ENCODE peak calls at places on chromosomes 4 and X, in eight cellular contexts. One of them, this sample, is unnamed.

GRCh38 chr4:187903700-187904099 is 91.9 kb upstream of the ZFP42 start:
- DNase-seq in CD8-positive, alpha-beta memory T cell: no peak
- DNase-seq in stimulated activated CD4-positive, alpha-beta T cell treated with anti-CD3 and anti-CD28 coated beads, Interleukin-1b, Interleukin-23, amount 100 ng/mL, for 24 hours: no peak
- DNase-seq in ecto neural progenitor cell: no peak
- DNase-seq in stimulated activated naive CD8-positive, alpha-beta T cell treated with anti-CD3 and anti-CD28 coated beads, Interleukin-15, Interleukin-2, amounts not matched to agents 100 U/mL and 50 U/mL, for 24 hours: no peak
- DNase-seq in ascending aorta: no peak
- DNase-seq in astrocyte: peak; percentile 42
- DNase-seq in NCI-H1105 treated with DMSO at 0.1 percent for 48 hours: no peak
- DNase-seq in this sample: no peak

GRCh38 chr4:112099701-112100289 is 45.5 kb upstream of the FAM241A start:
- DNase-seq in CD8-positive, alpha-beta memory T cell: peak; percentile 18
- DNase-seq in stimulated activated CD4-positive, alpha-beta T cell treated with anti-CD3 and anti-CD28 coated beads, Interleukin-1b, Interleukin-23, amount 100 ng/mL, for 24 hours: no peak
- DNase-seq in ecto neural progenitor cell: no peak
- DNase-seq in stimulated activated naive CD8-positive, alpha-beta T cell treated with anti-CD3 and anti-CD28 coated beads, Interleukin-15, Interleukin-2, amounts not matched to agents 100 U/mL and 50 U/mL, for 24 hours: no peak
- DNase-seq in ascending aorta: no peak
- DNase-seq in astrocyte: peak; percentile 39
- DNase-seq in NCI-H1105 treated with DMSO at 0.1 percent for 48 hours: peak; percentile 46
- DNase-seq in this sample: no peak

GRCh38 chr4:134906404-134907023 is 704.9 kb upstream of the PABPC4L start:
- DNase-seq in CD8-positive, alpha-beta memory T cell: no peak
- DNase-seq in stimulated activated CD4-positive, alpha-beta T cell treated with anti-CD3 and anti-CD28 coated beads, Interleukin-1b, Interleukin-23, amount 100 ng/mL, for 24 hours: no peak
- DNase-seq in ecto neural progenitor cell: no peak
- DNase-seq in stimulated activated naive CD8-positive, alpha-beta T cell treated with anti-CD3 and anti-CD28 coated beads, Interleukin-15, Interleukin-2, amounts not matched to agents 100 U/mL and 50 U/mL, for 24 hours: no peak
- DNase-seq in ascending aorta: no peak
- DNase-seq in astrocyte: peak; percentile 2
- DNase-seq in NCI-H1105 treated with DMSO at 0.1 percent for 48 hours: peak; percentile 20
- DNase-seq in this sample: no peak

GRCh38 chr4:153618831-153619230 is 65.2 kb upstream of the TLR2 start:
- DNase-seq in CD8-positive, alpha-beta memory T cell: no peak
- DNase-seq in stimulated activated CD4-positive, alpha-beta T cell treated with anti-CD3 and anti-CD28 coated beads, Interleukin-1b, Interleukin-23, amount 100 ng/mL, for 24 hours: no peak
- DNase-seq in ecto neural progenitor cell: no peak
- DNase-seq in stimulated activated naive CD8-positive, alpha-beta T cell treated with anti-CD3 and anti-CD28 coated beads, Interleukin-15, Interleukin-2, amounts not matched to agents 100 U/mL and 50 U/mL, for 24 hours: no peak
- DNase-seq in ascending aorta: no peak
- DNase-seq in astrocyte: peak; percentile 26
- DNase-seq in NCI-H1105 treated with DMSO at 0.1 percent for 48 hours: no peak
- DNase-seq in this sample: no peak

GRCh38 chr4:186999676-187000075 is 276.0 kb upstream of the FAT1 start:
- DNase-seq in CD8-positive, alpha-beta memory T cell: no peak
- DNase-seq in stimulated activated CD4-positive, alpha-beta T cell treated with anti-CD3 and anti-CD28 coated beads, Interleukin-1b, Interleukin-23, amount 100 ng/mL, for 24 hours: no peak
- DNase-seq in ecto neural progenitor cell: no peak
- DNase-seq in stimulated activated naive CD8-positive, alpha-beta T cell treated with anti-CD3 and anti-CD28 coated beads, Interleukin-15, Interleukin-2, amounts not matched to agents 100 U/mL and 50 U/mL, for 24 hours: no peak
- DNase-seq in ascending aorta: no peak
- DNase-seq in astrocyte: no peak
- DNase-seq in NCI-H1105 treated with DMSO at 0.1 percent for 48 hours: no peak
- DNase-seq in this sample: no peak

GRCh38 chr4:61984260-61984909 is 784.3 kb downstream of the ADGRL3 start:
- DNase-seq in CD8-positive, alpha-beta memory T cell: no peak
- DNase-seq in stimulated activated CD4-positive, alpha-beta T cell treated with anti-CD3 and anti-CD28 coated beads, Interleukin-1b, Interleukin-23, amount 100 ng/mL, for 24 hours: no peak
- DNase-seq in ecto neural progenitor cell: no peak
- DNase-seq in stimulated activated naive CD8-positive, alpha-beta T cell treated with anti-CD3 and anti-CD28 coated beads, Interleukin-15, Interleukin-2, amounts not matched to agents 100 U/mL and 50 U/mL, for 24 hours: no peak
- DNase-seq in ascending aorta: no peak
- DNase-seq in astrocyte: no peak
- DNase-seq in NCI-H1105 treated with DMSO at 0.1 percent for 48 hours: no peak
- DNase-seq in this sample: no peak

GRCh38 chr4:16123356-16124084 is 39.7 kb upstream of the PROM1 start:
- DNase-seq in CD8-positive, alpha-beta memory T cell: no peak
- DNase-seq in stimulated activated CD4-positive, alpha-beta T cell treated with anti-CD3 and anti-CD28 coated beads, Interleukin-1b, Interleukin-23, amount 100 ng/mL, for 24 hours: no peak
- DNase-seq in ecto neural progenitor cell: no peak
- DNase-seq in stimulated activated naive CD8-positive, alpha-beta T cell treated with anti-CD3 and anti-CD28 coated beads, Interleukin-15, Interleukin-2, amounts not matched to agents 100 U/mL and 50 U/mL, for 24 hours: peak; percentile 19
- DNase-seq in ascending aorta: no peak
- DNase-seq in astrocyte: no peak
- DNase-seq in NCI-H1105 treated with DMSO at 0.1 percent for 48 hours: peak; percentile 96
- DNase-seq in this sample: peak; percentile 99

GRCh38 chr4:109998867-109999303 is 86.2 kb downstream of the EGF start:
- DNase-seq in CD8-positive, alpha-beta memory T cell: peak; percentile 42
- DNase-seq in stimulated activated CD4-positive, alpha-beta T cell treated with anti-CD3 and anti-CD28 coated beads, Interleukin-1b, Interleukin-23, amount 100 ng/mL, for 24 hours: no peak
- DNase-seq in ecto neural progenitor cell: no peak
- DNase-seq in stimulated activated naive CD8-positive, alpha-beta T cell treated with anti-CD3 and anti-CD28 coated beads, Interleukin-15, Interleukin-2, amounts not matched to agents 100 U/mL and 50 U/mL, for 24 hours: no peak
- DNase-seq in ascending aorta: no peak
- DNase-seq in astrocyte: peak; percentile 33
- DNase-seq in NCI-H1105 treated with DMSO at 0.1 percent for 48 hours: peak; percentile 33
- DNase-seq in this sample: peak; percentile 85

GRCh38 chr4:119785963-119786362 is 157.4 kb upstream of the PDE5A start:
- DNase-seq in CD8-positive, alpha-beta memory T cell: no peak
- DNase-seq in stimulated activated CD4-positive, alpha-beta T cell treated with anti-CD3 and anti-CD28 coated beads, Interleukin-1b, Interleukin-23, amount 100 ng/mL, for 24 hours: no peak
- DNase-seq in ecto neural progenitor cell: no peak
- DNase-seq in stimulated activated naive CD8-positive, alpha-beta T cell treated with anti-CD3 and anti-CD28 coated beads, Interleukin-15, Interleukin-2, amounts not matched to agents 100 U/mL and 50 U/mL, for 24 hours: no peak
- DNase-seq in ascending aorta: no peak
- DNase-seq in astrocyte: peak; percentile 10
- DNase-seq in NCI-H1105 treated with DMSO at 0.1 percent for 48 hours: peak; percentile 3
- DNase-seq in this sample: no peak

GRCh38 chr4:119570401-119570800 is 58.2 kb downstream of the PDE5A start:
- DNase-seq in CD8-positive, alpha-beta memory T cell: no peak
- DNase-seq in stimulated activated CD4-positive, alpha-beta T cell treated with anti-CD3 and anti-CD28 coated beads, Interleukin-1b, Interleukin-23, amount 100 ng/mL, for 24 hours: no peak
- DNase-seq in ecto neural progenitor cell: no peak
- DNase-seq in stimulated activated naive CD8-positive, alpha-beta T cell treated with anti-CD3 and anti-CD28 coated beads, Interleukin-15, Interleukin-2, amounts not matched to agents 100 U/mL and 50 U/mL, for 24 hours: no peak
- DNase-seq in ascending aorta: no peak
- DNase-seq in astrocyte: peak; percentile 59
- DNase-seq in NCI-H1105 treated with DMSO at 0.1 percent for 48 hours: no peak
- DNase-seq in this sample: no peak

GRCh38 chr4:78601013-78601412 is 49.4 kb downstream of the ANXA3 start:
- DNase-seq in CD8-positive, alpha-beta memory T cell: no peak
- DNase-seq in stimulated activated CD4-positive, alpha-beta T cell treated with anti-CD3 and anti-CD28 coated beads, Interleukin-1b, Interleukin-23, amount 100 ng/mL, for 24 hours: no peak
- DNase-seq in ecto neural progenitor cell: no peak
- DNase-seq in stimulated activated naive CD8-positive, alpha-beta T cell treated with anti-CD3 and anti-CD28 coated beads, Interleukin-15, Interleukin-2, amounts not matched to agents 100 U/mL and 50 U/mL, for 24 hours: no peak
- DNase-seq in ascending aorta: no peak
- DNase-seq in astrocyte: peak; percentile 53
- DNase-seq in NCI-H1105 treated with DMSO at 0.1 percent for 48 hours: no peak
- DNase-seq in this sample: peak; percentile 40

GRCh38 chrX:120452131-120452530 is 17.0 kb downstream of the LAMP2 start:
- DNase-seq in CD8-positive, alpha-beta memory T cell: no peak
- DNase-seq in stimulated activated CD4-positive, alpha-beta T cell treated with anti-CD3 and anti-CD28 coated beads, Interleukin-1b, Interleukin-23, amount 100 ng/mL, for 24 hours: no peak
- DNase-seq in ecto neural progenitor cell: no peak
- DNase-seq in stimulated activated naive CD8-positive, alpha-beta T cell treated with anti-CD3 and anti-CD28 coated beads, Interleukin-15, Interleukin-2, amounts not matched to agents 100 U/mL and 50 U/mL, for 24 hours: no peak
- DNase-seq in ascending aorta: no peak
- DNase-seq in astrocyte: no peak
- DNase-seq in NCI-H1105 treated with DMSO at 0.1 percent for 48 hours: peak; percentile 22
- DNase-seq in this sample: peak; percentile 51

GRCh38 chrX:50579955-50580354 is 109.3 kb upstream of the DGKK start:
- DNase-seq in CD8-positive, alpha-beta memory T cell: peak; percentile 6
- DNase-seq in stimulated activated CD4-positive, alpha-beta T cell treated with anti-CD3 and anti-CD28 coated beads, Interleukin-1b, Interleukin-23, amount 100 ng/mL, for 24 hours: peak; percentile 4
- DNase-seq in ecto neural progenitor cell: no peak
- DNase-seq in stimulated activated naive CD8-positive, alpha-beta T cell treated with anti-CD3 and anti-CD28 coated beads, Interleukin-15, Interleukin-2, amounts not matched to agents 100 U/mL and 50 U/mL, for 24 hours: peak; percentile 5
- DNase-seq in ascending aorta: no peak
- DNase-seq in astrocyte: peak; percentile 22
- DNase-seq in NCI-H1105 treated with DMSO at 0.1 percent for 48 hours: peak; percentile 31
- DNase-seq in this sample: peak; percentile 43

GRCh38 chr4:180698550-180698949 is 1544.7 kb upstream of the TENM3 start:
- DNase-seq in CD8-positive, alpha-beta memory T cell: no peak
- DNase-seq in stimulated activated CD4-positive, alpha-beta T cell treated with anti-CD3 and anti-CD28 coated beads, Interleukin-1b, Interleukin-23, amount 100 ng/mL, for 24 hours: no peak
- DNase-seq in ecto neural progenitor cell: no peak
- DNase-seq in stimulated activated naive CD8-positive, alpha-beta T cell treated with anti-CD3 and anti-CD28 coated beads, Interleukin-15, Interleukin-2, amounts not matched to agents 100 U/mL and 50 U/mL, for 24 hours: no peak
- DNase-seq in ascending aorta: no peak
- DNase-seq in astrocyte: no peak
- DNase-seq in NCI-H1105 treated with DMSO at 0.1 percent for 48 hours: no peak
- DNase-seq in this sample: no peak

GRCh38 chrX:145687707-145688106 is 129.9 kb upstream of the SLITRK2 start:
- DNase-seq in CD8-positive, alpha-beta memory T cell: no peak
- DNase-seq in stimulated activated CD4-positive, alpha-beta T cell treated with anti-CD3 and anti-CD28 coated beads, Interleukin-1b, Interleukin-23, amount 100 ng/mL, for 24 hours: no peak
- DNase-seq in ecto neural progenitor cell: no peak
- DNase-seq in stimulated activated naive CD8-positive, alpha-beta T cell treated with anti-CD3 and anti-CD28 coated beads, Interleukin-15, Interleukin-2, amounts not matched to agents 100 U/mL and 50 U/mL, for 24 hours: no peak
- DNase-seq in ascending aorta: no peak
- DNase-seq in astrocyte: no peak
- DNase-seq in NCI-H1105 treated with DMSO at 0.1 percent for 48 hours: no peak
- DNase-seq in this sample: no peak

GRCh38 chr4:137519406-137519805 is 12.9 kb downstream of the PCDH18 start:
- DNase-seq in CD8-positive, alpha-beta memory T cell: no peak
- DNase-seq in stimulated activated CD4-positive, alpha-beta T cell treated with anti-CD3 and anti-CD28 coated beads, Interleukin-1b, Interleukin-23, amount 100 ng/mL, for 24 hours: no peak
- DNase-seq in ecto neural progenitor cell: no peak
- DNase-seq in stimulated activated naive CD8-positive, alpha-beta T cell treated with anti-CD3 and anti-CD28 coated beads, Interleukin-15, Interleukin-2, amounts not matched to agents 100 U/mL and 50 U/mL, for 24 hours: no peak
- DNase-seq in ascending aorta: no peak
- DNase-seq in astrocyte: peak; percentile 64
- DNase-seq in NCI-H1105 treated with DMSO at 0.1 percent for 48 hours: no peak
- DNase-seq in this sample: no peak

GRCh38 chrX:48083212-48083611 is 11.8 kb upstream of the ZNF630 start:
- DNase-seq in CD8-positive, alpha-beta memory T cell: peak; percentile 29
- DNase-seq in stimulated activated CD4-positive, alpha-beta T cell treated with anti-CD3 and anti-CD28 coated beads, Interleukin-1b, Interleukin-23, amount 100 ng/mL, for 24 hours: peak; percentile 12
- DNase-seq in ecto neural progenitor cell: peak; percentile 48
- DNase-seq in stimulated activated naive CD8-positive, alpha-beta T cell treated with anti-CD3 and anti-CD28 coated beads, Interleukin-15, Interleukin-2, amounts not matched to agents 100 U/mL and 50 U/mL, for 24 hours: peak; percentile 35
- DNase-seq in ascending aorta: no peak
- DNase-seq in astrocyte: peak; percentile 10
- DNase-seq in NCI-H1105 treated with DMSO at 0.1 percent for 48 hours: peak; percentile 30
- DNase-seq in this sample: no peak

GRCh38 chr4:149987330-149987751 is 90.9 kb upstream of the DCLK2 start:
- DNase-seq in CD8-positive, alpha-beta memory T cell: no peak
- DNase-seq in stimulated activated CD4-positive, alpha-beta T cell treated with anti-CD3 and anti-CD28 coated beads, Interleukin-1b, Interleukin-23, amount 100 ng/mL, for 24 hours: no peak
- DNase-seq in ecto neural progenitor cell: no peak
- DNase-seq in stimulated activated naive CD8-positive, alpha-beta T cell treated with anti-CD3 and anti-CD28 coated beads, Interleukin-15, Interleukin-2, amounts not matched to agents 100 U/mL and 50 U/mL, for 24 hours: no peak
- DNase-seq in ascending aorta: no peak
- DNase-seq in astrocyte: no peak
- DNase-seq in NCI-H1105 treated with DMSO at 0.1 percent for 48 hours: peak; percentile 0
- DNase-seq in this sample: peak; percentile 53

GRCh38 chrX:47854474-47854873 is 17.8 kb downstream of the ZNF81 start:
- DNase-seq in CD8-positive, alpha-beta memory T cell: no peak
- DNase-seq in stimulated activated CD4-positive, alpha-beta T cell treated with anti-CD3 and anti-CD28 coated beads, Interleukin-1b, Interleukin-23, amount 100 ng/mL, for 24 hours: no peak
- DNase-seq in ecto neural progenitor cell: no peak
- DNase-seq in stimulated activated naive CD8-positive, alpha-beta T cell treated with anti-CD3 and anti-CD28 coated beads, Interleukin-15, Interleukin-2, amounts not matched to agents 100 U/mL and 50 U/mL, for 24 hours: peak; percentile 10
- DNase-seq in ascending aorta: no peak
- DNase-seq in astrocyte: no peak
- DNase-seq in NCI-H1105 treated with DMSO at 0.1 percent for 48 hours: no peak
- DNase-seq in this sample: peak; percentile 3

GRCh38 chrX:129823115-129823514 is 20.6 kb downstream of the ZDHHC9 start:
- DNase-seq in CD8-positive, alpha-beta memory T cell: peak; percentile 50
- DNase-seq in stimulated activated CD4-positive, alpha-beta T cell treated with anti-CD3 and anti-CD28 coated beads, Interleukin-1b, Interleukin-23, amount 100 ng/mL, for 24 hours: no peak
- DNase-seq in ecto neural progenitor cell: no peak
- DNase-seq in stimulated activated naive CD8-positive, alpha-beta T cell treated with anti-CD3 and anti-CD28 coated beads, Interleukin-15, Interleukin-2, amounts not matched to agents 100 U/mL and 50 U/mL, for 24 hours: peak; percentile 51
- DNase-seq in ascending aorta: no peak
- DNase-seq in astrocyte: no peak
- DNase-seq in NCI-H1105 treated with DMSO at 0.1 percent for 48 hours: peak; percentile 4
- DNase-seq in this sample: peak; percentile 15

GRCh38 chrX:57156397-57157049 is 19.3 kb upstream of the SPIN2A start:
- DNase-seq in CD8-positive, alpha-beta memory T cell: no peak
- DNase-seq in stimulated activated CD4-positive, alpha-beta T cell treated with anti-CD3 and anti-CD28 coated beads, Interleukin-1b, Interleukin-23, amount 100 ng/mL, for 24 hours: no peak
- DNase-seq in ecto neural progenitor cell: no peak
- DNase-seq in stimulated activated naive CD8-positive, alpha-beta T cell treated with anti-CD3 and anti-CD28 coated beads, Interleukin-15, Interleukin-2, amounts not matched to agents 100 U/mL and 50 U/mL, for 24 hours: no peak
- DNase-seq in ascending aorta: no peak
- DNase-seq in astrocyte: peak; percentile 11
- DNase-seq in NCI-H1105 treated with DMSO at 0.1 percent for 48 hours: peak; percentile 28
- DNase-seq in this sample: no peak

GRCh38 chrX:132483951-132484350 is 4.9 kb downstream of the MBNL3 start:
- DNase-seq in CD8-positive, alpha-beta memory T cell: no peak
- DNase-seq in stimulated activated CD4-positive, alpha-beta T cell treated with anti-CD3 and anti-CD28 coated beads, Interleukin-1b, Interleukin-23, amount 100 ng/mL, for 24 hours: no peak
- DNase-seq in ecto neural progenitor cell: no peak
- DNase-seq in stimulated activated naive CD8-positive, alpha-beta T cell treated with anti-CD3 and anti-CD28 coated beads, Interleukin-15, Interleukin-2, amounts not matched to agents 100 U/mL and 50 U/mL, for 24 hours: no peak
- DNase-seq in ascending aorta: no peak
- DNase-seq in astrocyte: no peak
- DNase-seq in NCI-H1105 treated with DMSO at 0.1 percent for 48 hours: no peak
- DNase-seq in this sample: no peak

GRCh38 chrX:135520553-135521404 is at the start of gene INTS6L:
- DNase-seq in CD8-positive, alpha-beta memory T cell: peak; percentile 87
- DNase-seq in stimulated activated CD4-positive, alpha-beta T cell treated with anti-CD3 and anti-CD28 coated beads, Interleukin-1b, Interleukin-23, amount 100 ng/mL, for 24 hours: peak; percentile 64
- DNase-seq in ecto neural progenitor cell: peak; percentile 83
- DNase-seq in stimulated activated naive CD8-positive, alpha-beta T cell treated with anti-CD3 and anti-CD28 coated beads, Interleukin-15, Interleukin-2, amounts not matched to agents 100 U/mL and 50 U/mL, for 24 hours: peak; percentile 77
- DNase-seq in ascending aorta: peak; percentile 92
- DNase-seq in astrocyte: peak; percentile 89
- DNase-seq in NCI-H1105 treated with DMSO at 0.1 percent for 48 hours: peak; percentile 64
- DNase-seq in this sample: peak; percentile 49

GRCh38 chrX:53281321-53281822 is at the start of gene IQSEC2:
- DNase-seq in CD8-positive, alpha-beta memory T cell: no peak
- DNase-seq in stimulated activated CD4-positive, alpha-beta T cell treated with anti-CD3 and anti-CD28 coated beads, Interleukin-1b, Interleukin-23, amount 100 ng/mL, for 24 hours: no peak
- DNase-seq in ecto neural progenitor cell: peak; percentile 65
- DNase-seq in stimulated activated naive CD8-positive, alpha-beta T cell treated with anti-CD3 and anti-CD28 coated beads, Interleukin-15, Interleukin-2, amounts not matched to agents 100 U/mL and 50 U/mL, for 24 hours: no peak
- DNase-seq in ascending aorta: peak; percentile 86
- DNase-seq in astrocyte: peak; percentile 71
- DNase-seq in NCI-H1105 treated with DMSO at 0.1 percent for 48 hours: peak; percentile 14
- DNase-seq in this sample: peak; percentile 33

GRCh38 chrX:1533083-1533482 is 3.9 kb downstream of the P2RY8 start:
- DNase-seq in CD8-positive, alpha-beta memory T cell: no peak
- DNase-seq in stimulated activated CD4-positive, alpha-beta T cell treated with anti-CD3 and anti-CD28 coated beads, Interleukin-1b, Interleukin-23, amount 100 ng/mL, for 24 hours: no peak
- DNase-seq in ecto neural progenitor cell: no peak
- DNase-seq in stimulated activated naive CD8-positive, alpha-beta T cell treated with anti-CD3 and anti-CD28 coated beads, Interleukin-15, Interleukin-2, amounts not matched to agents 100 U/mL and 50 U/mL, for 24 hours: no peak
- DNase-seq in ascending aorta: no peak
- DNase-seq in astrocyte: no peak
- DNase-seq in NCI-H1105 treated with DMSO at 0.1 percent for 48 hours: no peak
- DNase-seq in this sample: no peak

GRCh38 chrX:57929373-57929772 is 19.1 kb upstream of the ZXDA start:
- DNase-seq in CD8-positive, alpha-beta memory T cell: no peak
- DNase-seq in stimulated activated CD4-positive, alpha-beta T cell treated with anti-CD3 and anti-CD28 coated beads, Interleukin-1b, Interleukin-23, amount 100 ng/mL, for 24 hours: no peak
- DNase-seq in ecto neural progenitor cell: no peak
- DNase-seq in stimulated activated naive CD8-positive, alpha-beta T cell treated with anti-CD3 and anti-CD28 coated beads, Interleukin-15, Interleukin-2, amounts not matched to agents 100 U/mL and 50 U/mL, for 24 hours: no peak
- DNase-seq in ascending aorta: no peak
- DNase-seq in astrocyte: no peak
- DNase-seq in NCI-H1105 treated with DMSO at 0.1 percent for 48 hours: peak; percentile 53
- DNase-seq in this sample: peak; percentile 71

GRCh38 chrX:55488559-55489314 is 911 bp downstream of the USP51 start:
- DNase-seq in CD8-positive, alpha-beta memory T cell: peak; percentile 69
- DNase-seq in stimulated activated CD4-positive, alpha-beta T cell treated with anti-CD3 and anti-CD28 coated beads, Interleukin-1b, Interleukin-23, amount 100 ng/mL, for 24 hours: peak; percentile 42
- DNase-seq in ecto neural progenitor cell: peak; percentile 65
- DNase-seq in stimulated activated naive CD8-positive, alpha-beta T cell treated with anti-CD3 and anti-CD28 coated beads, Interleukin-15, Interleukin-2, amounts not matched to agents 100 U/mL and 50 U/mL, for 24 hours: peak; percentile 52
- DNase-seq in ascending aorta: peak; percentile 84
- DNase-seq in astrocyte: peak; percentile 32
- DNase-seq in NCI-H1105 treated with DMSO at 0.1 percent for 48 hours: peak; percentile 56
- DNase-seq in this sample: peak; percentile 68

GRCh38 chr4:24924309-24924781 is 11.5 kb upstream of the CCDC149 start:
- DNase-seq in CD8-positive, alpha-beta memory T cell: no peak
- DNase-seq in stimulated activated CD4-positive, alpha-beta T cell treated with anti-CD3 and anti-CD28 coated beads, Interleukin-1b, Interleukin-23, amount 100 ng/mL, for 24 hours: no peak
- DNase-seq in ecto neural progenitor cell: no peak
- DNase-seq in stimulated activated naive CD8-positive, alpha-beta T cell treated with anti-CD3 and anti-CD28 coated beads, Interleukin-15, Interleukin-2, amounts not matched to agents 100 U/mL and 50 U/mL, for 24 hours: no peak
- DNase-seq in ascending aorta: no peak
- DNase-seq in astrocyte: peak; percentile 100
- DNase-seq in NCI-H1105 treated with DMSO at 0.1 percent for 48 hours: no peak
- DNase-seq in this sample: no peak

GRCh38 chr4:73866236-73866635 is 3.0 kb upstream of the CXCL1 start:
- DNase-seq in CD8-positive, alpha-beta memory T cell: no peak
- DNase-seq in stimulated activated CD4-positive, alpha-beta T cell treated with anti-CD3 and anti-CD28 coated beads, Interleukin-1b, Interleukin-23, amount 100 ng/mL, for 24 hours: no peak
- DNase-seq in ecto neural progenitor cell: no peak
- DNase-seq in stimulated activated naive CD8-positive, alpha-beta T cell treated with anti-CD3 and anti-CD28 coated beads, Interleukin-15, Interleukin-2, amounts not matched to agents 100 U/mL and 50 U/mL, for 24 hours: no peak
- DNase-seq in ascending aorta: no peak
- DNase-seq in astrocyte: no peak
- DNase-seq in NCI-H1105 treated with DMSO at 0.1 percent for 48 hours: no peak
- DNase-seq in this sample: no peak

GRCh38 chr4:1899149-1900086 is 28.2 kb downstream of the NSD2 start:
- DNase-seq in CD8-positive, alpha-beta memory T cell: peak; percentile 68
- DNase-seq in stimulated activated CD4-positive, alpha-beta T cell treated with anti-CD3 and anti-CD28 coated beads, Interleukin-1b, Interleukin-23, amount 100 ng/mL, for 24 hours: peak; percentile 54
- DNase-seq in ecto neural progenitor cell: peak; percentile 83
- DNase-seq in stimulated activated naive CD8-positive, alpha-beta T cell treated with anti-CD3 and anti-CD28 coated beads, Interleukin-15, Interleukin-2, amounts not matched to agents 100 U/mL and 50 U/mL, for 24 hours: peak; percentile 68
- DNase-seq in ascending aorta: peak; percentile 84
- DNase-seq in astrocyte: peak; percentile 46
- DNase-seq in NCI-H1105 treated with DMSO at 0.1 percent for 48 hours: peak; percentile 16
- DNase-seq in this sample: peak; percentile 82

GRCh38 chr4:173001571-173001970 is 167.0 kb upstream of the GALNT7 start:
- DNase-seq in CD8-positive, alpha-beta memory T cell: no peak
- DNase-seq in stimulated activated CD4-positive, alpha-beta T cell treated with anti-CD3 and anti-CD28 coated beads, Interleukin-1b, Interleukin-23, amount 100 ng/mL, for 24 hours: no peak
- DNase-seq in ecto neural progenitor cell: no peak
- DNase-seq in stimulated activated naive CD8-positive, alpha-beta T cell treated with anti-CD3 and anti-CD28 coated beads, Interleukin-15, Interleukin-2, amounts not matched to agents 100 U/mL and 50 U/mL, for 24 hours: no peak
- DNase-seq in ascending aorta: no peak
- DNase-seq in astrocyte: peak; percentile 89
- DNase-seq in NCI-H1105 treated with DMSO at 0.1 percent for 48 hours: no peak
- DNase-seq in this sample: no peak